ENCODE peak calls at places on chromosomes 12 and 14, in ten cellular contexts. I is right atrium auricular region; S is stomach; B is left ventricle myocardium inferior; K is transverse colon; G is pancreas; F is SK-N-SH; Z is CD4-positive, CD25-positive, alpha-beta regulatory T cell; C is Peyer's patch; N is cardiac muscle cell. Y is an unnamed sample. For H3K4me1 and H3K36me3, the result is how much of the 10 kb centered on the place peaks cover.

GRCh38 chr14:95467232-95467631 is 49.2 kb downstream of the SYNE3 start:
- DNase-seq in N (no peak), C (no peak), K (no peak), B (no peak), G (no peak), Z (no peak), I (no peak), F (no peak), S (no peak), Y (no peak)

GRCh38 chr12:57096099-57096572 is 7.2 kb downstream of the NAB2 start:
- DNase-seq in C (no peak), F (peak), K (no peak), B (no peak), Z (no peak), I (no peak), N (peak), G (no peak), S (no peak), Y (peak)

GRCh38 chr14:74960702-74961101 is 5.3 kb upstream of the PGF start:
- DNase-seq in N (no peak), S (no peak), C (no peak), G (no peak), Z (no peak), B (no peak), I (no peak), F (no peak), K (no peak), Y (no peak)

GRCh38 chr12:51910168-51910567 is 2.9 kb downstream of the ACVRL1 start:
- DNase-seq in N (peak), B (no peak), K (no peak), G (no peak), F (no peak), Z (no peak), I (no peak), S (no peak), C (no peak), Y (no peak)

GRCh38 chr12:111767362-111768158 is 827 bp downstream of the ALDH2 start:
- DNase-seq in N (peak), C (no peak), I (no peak), K (peak), Z (no peak), S (no peak), G (no peak), B (no peak), F (peak), Y (no peak)

GRCh38 chr12:76563061-76563460 is 3.5 kb upstream of the OSBPL8 start:
- DNase-seq in G (no peak), N (no peak), C (no peak), Z (no peak), I (no peak), K (no peak), B (no peak), S (no peak), F (no peak), Y (no peak)

GRCh38 chr14:89371600-89371999 is 45.4 kb downstream of the FOXN3 start:
- DNase-seq in I (peak), Z (no peak), S (no peak), G (no peak), K (no peak), B (no peak), N (no peak), C (no peak), F (no peak), Y (no peak)

GRCh38 chr14:101046071-101046470 is 142.5 kb upstream of the RTL1 start:
- DNase-seq in C (no peak), N (no peak), Z (no peak), K (no peak), I (no peak), G (no peak), B (no peak), S (no peak), F (no peak), Y (no peak)

GRCh38 chr12:110312581-110313360 is 31.7 kb downstream of the ATP2A2 start:
- DNase-seq in G (no peak), Z (peak), S (no peak), K (no peak), I (no peak), F (no peak), B (no peak), N (peak), C (no peak), Y (no peak)

GRCh38 chr12:108697905-108698304 is 33.4 kb downstream of the CORO1C start:
- DNase-seq in Z (no peak), S (no peak), N (no peak), B (no peak), G (no peak), C (no peak), F (no peak), K (no peak), I (no peak), Y (no peak)

GRCh38 chr12:108702534-108702933 is 28.8 kb downstream of the CORO1C start:
- DNase-seq in Z (no peak), I (no peak), S (no peak), N (no peak), G (no peak), K (no peak), C (no peak), F (no peak), B (no peak), Y (no peak)

GRCh38 chr12:108699955-108700563 is 31.3 kb downstream of the CORO1C start:
- DNase-seq in K (no peak), F (no peak), I (no peak), G (no peak), N (no peak), Z (no peak), S (no peak), B (no peak), C (no peak), Y (no peak)

GRCh38 chr12:108701779-108702435 is 29.4 kb downstream of the CORO1C start:
- DNase-seq in N (peak), Z (no peak), I (no peak), G (no peak), C (no peak), B (no peak), S (no peak), K (no peak), F (no peak), Y (no peak)

GRCh38 chr12:108700833-108701450 is 30.4 kb downstream of the CORO1C start:
- DNase-seq in I (no peak), Z (no peak), K (no peak), S (no peak), C (no peak), N (no peak), G (no peak), F (no peak), B (no peak), Y (no peak)
- H3K4me1 ChIP-seq in I (under half), Z (under half), K (under half), S (under half), C (under half), N (under half), G (under half), F (half or more), B (half or more), Y (under half)

GRCh38 chr12:26906024-26906423 is 31.8 kb downstream of the INTS13 start:
- DNase-seq in G (no peak), K (no peak), C (no peak), F (no peak), Z (no peak), B (no peak), N (no peak), S (no peak), I (no peak), Y (no peak)
- H3K36me3 ChIP-seq in G (under half), K (under half), C (under half), F (under half), Z (under half), B (half or more), N (under half), S (half or more), I (under half), Y (under half)

GRCh38 chr12:58316926-58317325 is 375.6 kb downstream of the ATP23 start:
- DNase-seq in K (no peak), C (no peak), N (no peak), Z (no peak), I (no peak), B (no peak), S (no peak), F (no peak), G (no peak), Y (no peak)
- H3K4me1 ChIP-seq in K (under half), C (under half), N (under half), Z (under half), I (under half), B (under half), S (under half), F (under half), G (under half), Y (under half)

GRCh38 chr12:105069936-105070702 is 14.1 kb downstream of the ALDH1L2 start:
- DNase-seq in I (no peak), S (no peak), C (no peak), G (no peak), Z (no peak), K (no peak), N (no peak), F (no peak), B (no peak), Y (no peak)
- H3K36me3 ChIP-seq in I (under half), S (under half), C (under half), G (under half), Z (under half), K (under half), N (under half), F (under half), B (under half), Y (under half)